ENCODE peak calls at places on chromosomes 6 and 20, in four cellular contexts. T is ovary, W is transverse colon, A is stomach. O is an unnamed sample.

GRCh38 chr6:163085861-163086562 is 328.5 kb upstream of the QKI start:
- DNase-seq in T (no peak), W (no peak), A (no peak), O (no peak)

GRCh38 chr6:52303178-52303577 is 18.6 kb upstream of the MCM3 start:
- DNase-seq in T (no peak), W (no peak), A (no peak), O (no peak)

GRCh38 chr6:170098428-170099170 is 192.3 kb downstream of the DLL1 start:
- DNase-seq in T (no peak), W (peak), A (peak), O (peak)

GRCh38 chr6:48535569-48535968 is 424.6 kb upstream of the PTCHD4 start:
- DNase-seq in T (no peak), W (no peak), A (no peak), O (no peak)

GRCh38 chr6:56693246-56693607 is 50.5 kb upstream of the DST start:
- DNase-seq in T (peak), W (peak), A (peak), O (peak)

GRCh38 chr20:24580006-24580405 is 110.6 kb downstream of the SYNDIG1 start:
- DNase-seq in T (no peak), W (no peak), A (no peak), O (no peak)

GRCh38 chr6:125748534-125749111 is 809 bp upstream of the HEY2 start:
- DNase-seq in T (no peak), W (no peak), A (no peak), O (no peak)

GRCh38 chr6:6736753-6737654 is 148.5 kb downstream of the LY86 start:
- DNase-seq in T (peak), W (peak), A (peak), O (peak)

GRCh38 chr20:47620808-47621805 is 119.4 kb downstream of the NCOA3 start:
- DNase-seq in T (no peak), W (no peak), A (no peak), O (no peak)

GRCh38 chr20:41428285-41428684 is 61.7 kb upstream of the EMILIN3 start:
- DNase-seq in T (no peak), W (no peak), A (no peak), O (no peak)

GRCh38 chr6:36800223-36801095 is 38.8 kb downstream of the CPNE5 start:
- DNase-seq in T (no peak), W (no peak), A (no peak), O (no peak)

GRCh38 chr20:53503517-53503919 is 90.1 kb downstream of the ZNF217 start:
- DNase-seq in T (no peak), W (no peak), A (no peak), O (no peak)

GRCh38 chr6:134658596-134658995 is 291.3 kb downstream of the ALDH8A1 start:
- DNase-seq in T (no peak), W (no peak), A (no peak), O (no peak)

GRCh38 chr6:158818580-158819212 is 472 bp downstream of the EZR start:
- DNase-seq in T (peak), W (peak), A (peak), O (peak)

GRCh38 chr20:45337367-45338120 is 10.7 kb downstream of the SDC4 start:
- DNase-seq in T (peak), W (peak), A (peak), O (peak)

GRCh38 chr20:22285555-22285954 is 298.8 kb downstream of the FOXA2 start:
- DNase-seq in T (no peak), W (no peak), A (no peak), O (no peak)

GRCh38 chr6:116229287-116229913 is 24.5 kb downstream of the TSPYL4 start:
- DNase-seq in T (peak), W (peak), A (peak), O (peak)

GRCh38 chr6:34056301-34056700 is 89.6 kb downstream of the GRM4 start:
- DNase-seq in T (peak), W (peak), A (peak), O (peak)

GRCh38 chr20:5353624-5354496 is 37.1 kb upstream of the PROKR2 start:
- DNase-seq in T (no peak), W (no peak), A (no peak), O (no peak)

GRCh38 chr20:10916312-10916711 is 242.5 kb upstream of the JAG1 start:
- DNase-seq in T (no peak), W (no peak), A (no peak), O (no peak)

GRCh38 chr6:53300656-53301551 is 47.8 kb downstream of the ELOVL5 start:
- DNase-seq in T (no peak), W (no peak), A (no peak), O (no peak)

GRCh38 chr6:130598021-130598989 is 228.9 kb upstream of the SMLR1 start:
- DNase-seq in T (no peak), W (no peak), A (no peak), O (no peak)

GRCh38 chr6:48151142-48151541 is 40.1 kb upstream of the PTCHD4 start:
- DNase-seq in T (no peak), W (no peak), A (no peak), O (no peak)

GRCh38 chr6:22958677-22959076 is 389.3 kb downstream of the HDGFL1 start:
- DNase-seq in T (no peak), W (no peak), A (no peak), O (no peak)

GRCh38 chr6:52675372-52675771 is 4.5 kb downstream of the TMEM14A start:
- DNase-seq in T (no peak), W (no peak), A (no peak), O (no peak)

GRCh38 chr20:62198931-62199330 is 16.1 kb downstream of the MTG2 start:
- DNase-seq in T (peak), W (no peak), A (no peak), O (no peak)

GRCh38 chr20:7347409-7347808 is 579.9 kb downstream of the BMP2 start:
- DNase-seq in T (no peak), W (no peak), A (no peak), O (no peak)
- TF ChIP-seq EP300 in T (no peak), W (no peak), A (no peak), O (no peak)

GRCh38 chr20:44306927-44307326 is 4.1 kb downstream of the FITM2 start:
- DNase-seq in T (no peak), W (no peak), A (no peak), O (peak)

GRCh38 chr20:44309763-44310663 is 989 bp downstream of the FITM2 start:
- DNase-seq in T (peak), W (peak), A (no peak), O (no peak)

GRCh38 chr20:44314870-44315269 is 3.9 kb upstream of the FITM2 start:
- DNase-seq in T (no peak), W (no peak), A (no peak), O (no peak)

GRCh38 chr20:44310664-44311639 is at the start of gene FITM2:
- DNase-seq in T (peak), W (peak), A (peak), O (peak)
- TF ChIP-seq POLR2A in T (peak), W (peak), A (no peak), O (no peak)

GRCh38 chr6:27297484-27297856 is 14.6 kb downstream of the POM121L2 start:
- DNase-seq in T (no peak), W (no peak), A (no peak), O (no peak)

GRCh38 chr6:27296106-27296783 is 15.8 kb downstream of the POM121L2 start:
- DNase-seq in T (no peak), W (no peak), A (no peak), O (no peak)

GRCh38 chr6:27294409-27294808 is 17.7 kb downstream of the POM121L2 start:
- DNase-seq in T (no peak), W (no peak), A (no peak), O (no peak)

GRCh38 chr6:27295301-27296079 is 16.6 kb downstream of the POM121L2 start:
- DNase-seq in T (no peak), W (no peak), A (no peak), O (no peak)

GRCh38 chr6:27297857-27298730 is 14.0 kb downstream of the POM121L2 start:
- DNase-seq in T (no peak), W (no peak), A (no peak), O (no peak)
- TF ChIP-seq EP300 in T (no peak), W (no peak), A (no peak), O (no peak)

GRCh38 chr20:49284818-49285217 is 7.0 kb upstream of the ZNFX1 start:
- DNase-seq in T (no peak), W (no peak), A (no peak), O (no peak)

GRCh38 chr20:49285233-49285668 is 7.4 kb upstream of the ZNFX1 start:
- DNase-seq in T (no peak), W (no peak), A (no peak), O (no peak)

GRCh38 chr20:49283176-49283702 is 5.4 kb upstream of the ZNFX1 start:
- DNase-seq in T (no peak), W (no peak), A (no peak), O (no peak)

GRCh38 chr20:49282584-49283171 is 4.8 kb upstream of the ZNFX1 start:
- DNase-seq in T (no peak), W (no peak), A (no peak), O (no peak)

GRCh38 chr20:49283703-49284625 is 6.1 kb upstream of the ZNFX1 start:
- DNase-seq in T (no peak), W (no peak), A (no peak), O (no peak)
- TF ChIP-seq POLR2A in T (no peak), W (no peak), A (no peak), O (no peak)

GRCh38 chr6:10453596-10453995 is 38.7 kb upstream of the TFAP2A start:
- DNase-seq in T (no peak), W (no peak), A (no peak), O (no peak)

GRCh38 chr6:10451394-10451793 is 36.5 kb upstream of the TFAP2A start:
- DNase-seq in T (no peak), W (no peak), A (no peak), O (no peak)

GRCh38 chr6:10446548-10446947 is 31.7 kb upstream of the TFAP2A start:
- DNase-seq in T (no peak), W (no peak), A (no peak), O (no peak)

GRCh38 chr6:10449751-10450150 is 34.9 kb upstream of the TFAP2A start:
- DNase-seq in T (no peak), W (no peak), A (no peak), O (no peak)

GRCh38 chr6:10451828-10452509 is 37.1 kb upstream of the TFAP2A start:
- DNase-seq in T (peak), W (no peak), A (no peak), O (no peak)
- TF ChIP-seq EP300 in T (no peak), W (no peak), A (no peak), O (no peak)

GRCh38 chr20:50594591-50595432 is 84.6 kb downstream of the PTPN1 start:
- DNase-seq in T (no peak), W (no peak), A (no peak), O (no peak)
- TF ChIP-seq POLR2A in T (no peak), W (no peak), A (no peak), O (no peak)

DNA sequence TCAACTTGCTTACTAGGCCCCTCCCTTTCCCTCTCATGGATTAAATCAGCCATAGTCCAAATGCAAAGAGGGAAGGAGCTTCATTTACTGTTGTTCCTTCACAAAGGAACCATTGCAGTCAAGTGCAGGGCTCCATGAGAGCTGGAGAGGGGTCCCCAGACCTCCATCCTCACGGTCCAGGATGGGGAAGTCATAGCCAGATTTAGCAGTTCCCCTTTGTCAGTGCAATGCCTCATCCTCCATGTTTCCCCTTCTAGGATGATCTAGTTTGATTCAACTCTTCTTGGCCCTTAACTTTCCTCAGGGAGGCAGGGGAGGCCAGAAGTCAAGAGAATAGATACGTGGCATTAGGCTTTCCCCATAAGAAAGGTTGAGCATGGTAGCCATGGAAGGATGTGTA is 66.5 kb upstream of the FUCA2 start:
- DNase-seq in T (no peak), W (no peak), A (no peak), O (no peak)
- TF ChIP-seq EP300 in T (no peak), W (no peak), A (no peak), O (no peak)

GRCh38 chr20:34825530-34826362 is at the start of gene NCOA6:
- DNase-seq in T (peak), W (peak), A (peak), O (peak)

GRCh38 chr20:34820805-34821578 is 4.5 kb downstream of the NCOA6 start:
- DNase-seq in T (no peak), W (no peak), A (no peak), O (no peak)

GRCh38 chr20:34829191-34829590 is 3.7 kb upstream of the NCOA6 start:
- DNase-seq in T (no peak), W (no peak), A (no peak), O (no peak)

GRCh38 chr20:34824861-34825529 is 456 bp downstream of the NCOA6 start:
- DNase-seq in T (peak), W (peak), A (peak), O (peak)

GRCh38 chr20:34824026-34824860 is 1.2 kb downstream of the NCOA6 start:
- DNase-seq in T (peak), W (peak), A (peak), O (peak)
- TF ChIP-seq POLR2A in T (no peak), W (peak), A (peak), O (no peak)